ENCODE peak calls at places on chromosomes 2 and 18, in ten cellular contexts. U is T-helper 1 cell; S is kidney glomerular epithelial cell; I is fibroblast of mammary gland; L is posterior cingulate gyrus; N is stimulated activated CD4-positive, alpha-beta T cell treated with anti-CD3 and anti-CD28 coated beads, Interleukin-12 subunit alpha, Interleukin-12 subunit beta, amount 100 ng/mL, for 24 hours; B is fibroblast of pulmonary artery; G is SW480; T is dermis microvascular lymphatic vessel endothelial cell; Q is endothelial cell. Z is an unnamed sample.

GRCh38 chr18:43116699-43117294 is 1.3 kb upstream of the RIT2 start:
- DNase-seq in I (no peak), G (no peak), N (no peak), B (no peak), L (no peak), T (no peak), S (no peak), Q (no peak), U (no peak), Z (no peak)

GRCh38 chr2:122706757-122707223 is 951.3 kb downstream of the TSN start:
- DNase-seq in N (no peak), I (no peak), B (no peak), T (no peak), U (no peak), Q (no peak), L (no peak), G (no peak), S (peak; percentile 90), Z (no peak)

GRCh38 chr2:39202639-39203369 is 41.0 kb downstream of the CDKL4 start:
- DNase-seq in B (peak; percentile 5), L (no peak), U (no peak), N (no peak), Q (no peak), G (no peak), I (peak; percentile 18), S (no peak), T (no peak), Z (no peak)

GRCh38 chr18:13800505-13801259 is 23.3 kb upstream of the MC5R start:
- DNase-seq in L (peak; percentile 63), S (peak; percentile 41), G (peak; percentile 44), Q (peak; percentile 79), U (peak; percentile 19), N (no peak), B (peak; percentile 37), T (no peak), I (peak; percentile 34), Z (peak; percentile 49)

GRCh38 chr2:111975053-111975552 is 76.7 kb downstream of the MERTK start:
- DNase-seq in I (peak; percentile 91), U (no peak), S (peak; percentile 87), N (no peak), G (peak; percentile 100), B (peak; percentile 64), T (peak; percentile 95), Q (no peak), L (no peak), Z (no peak)

GRCh38 chr2:86695053-86695691 is 24.9 kb upstream of the RMND5A start:
- DNase-seq in T (no peak), L (no peak), G (peak; percentile 90), S (no peak), I (peak; percentile 71), U (no peak), N (no peak), B (no peak), Q (no peak), Z (no peak)

GRCh38 chr18:74182335-74182734 is 34.0 kb downstream of the TIMM21 start:
- DNase-seq in L (no peak), U (no peak), B (no peak), N (no peak), I (no peak), G (no peak), Q (no peak), S (no peak), T (no peak), Z (no peak)

GRCh38 chr2:152200562-152201465 is 25.3 kb upstream of the STAM2 start:
- DNase-seq in B (peak; percentile 93), G (peak; percentile 86), L (peak; percentile 58), N (no peak), I (peak; percentile 98), U (no peak), Q (no peak), S (peak; percentile 95), T (peak; percentile 30), Z (no peak)

GRCh38 chr18:14179306-14179705 is 47.1 kb upstream of the ZNF519 start:
- DNase-seq in U (no peak), L (no peak), S (no peak), N (no peak), I (peak; percentile 0), B (no peak), Q (no peak), T (no peak), G (peak; percentile 7), Z (no peak)

GRCh38 chr2:217900010-217900779 is 102.6 kb downstream of the TNS1 start:
- DNase-seq in S (no peak), Q (no peak), L (no peak), I (no peak), U (no peak), B (no peak), T (no peak), N (no peak), G (no peak), Z (no peak)

GRCh38 chr18:4384932-4385331 is 70.2 kb downstream of the DLGAP1 start:
- DNase-seq in Q (no peak), I (no peak), S (no peak), T (no peak), U (no peak), N (no peak), L (no peak), G (no peak), B (no peak), Z (no peak)

GRCh38 chr2:11018651-11019185 is 107.0 kb downstream of the KCNF1 start:
- DNase-seq in B (no peak), N (no peak), L (no peak), S (no peak), U (no peak), Q (no peak), T (no peak), I (no peak), G (no peak), Z (no peak)

GRCh38 chr2:38030590-38031326 is 45.2 kb downstream of the CYP1B1 start:
- DNase-seq in S (no peak), Q (no peak), B (peak; percentile 17), L (no peak), U (no peak), T (no peak), N (no peak), I (peak; percentile 65), G (no peak), Z (no peak)

GRCh38 chr2:28358668-28359201 is 33.9 kb upstream of the FOSL2 start:
- DNase-seq in I (no peak), U (no peak), L (no peak), T (no peak), B (no peak), N (no peak), Q (no peak), G (no peak), S (no peak), Z (no peak)